ENCODE peak calls at places on chromosomes 6 and 20, in eight cellular contexts. A is left ventricle myocardium inferior, U is Peyer's patch, D is lung, K is uterus, H is psoas muscle, C is colonic mucosa, Z is PC-3. E is an unnamed sample.

GRCh38 chr6:41895300-41896233 is at the start of gene USP49:
- DNase-seq in A (peak; percentile 91), U (peak; percentile 95), D (peak; percentile 89), K (peak; percentile 86), H (peak; percentile 92), C (peak; percentile 92), Z (peak; percentile 82), E (peak; percentile 88)

GRCh38 chr6:108661430-108661829 is 100.7 kb downstream of the FOXO3 start:
- DNase-seq in A (no peak), U (peak; percentile 61), D (no peak), K (no peak), H (no peak), C (no peak), Z (peak; percentile 63), E (no peak)

GRCh38 chr20:44694159-44694558 is 21.0 kb upstream of the CCN5 start:
- DNase-seq in A (no peak), U (no peak), D (no peak), K (no peak), H (no peak), C (no peak), Z (no peak), E (no peak)

GRCh38 chr6:3157151-3157933 is at the start of gene TUBB2A:
- DNase-seq in A (peak; percentile 85), U (peak; percentile 92), D (peak; percentile 87), K (peak; percentile 85), H (peak; percentile 87), C (peak; percentile 84), Z (peak; percentile 81), E (peak; percentile 84)

GRCh38 chr20:41232971-41233926 is 84.3 kb downstream of the ZHX3 start:
- DNase-seq in A (no peak), U (no peak), D (no peak), K (no peak), H (no peak), C (no peak), Z (peak; percentile 79), E (no peak)

GRCh38 chr20:48002517-48002970 is 217.3 kb upstream of the SULF2 start:
- DNase-seq in A (no peak), U (no peak), D (no peak), K (no peak), H (no peak), C (no peak), Z (no peak), E (no peak)

GRCh38 chr6:48535569-48535968 is 424.6 kb upstream of the PTCHD4 start:
- DNase-seq in A (no peak), U (no peak), D (no peak), K (no peak), H (no peak), C (no peak), Z (peak; percentile 80), E (no peak)

GRCh38 chr20:41038149-41038877 is 9.7 kb downstream of the TOP1 start:
- DNase-seq in A (no peak), U (no peak), D (no peak), K (no peak), H (no peak), C (no peak), Z (no peak), E (no peak)

GRCh38 chr6:137804647-137805046 is 62.4 kb upstream of the TNFAIP3 start:
- DNase-seq in A (no peak), U (no peak), D (no peak), K (no peak), H (no peak), C (no peak), Z (no peak), E (no peak)

GRCh38 chr20:34703573-34704176 is 469 bp upstream of the TP53INP2 start:
- DNase-seq in A (no peak), U (peak; percentile 63), D (no peak), K (no peak), H (no peak), C (peak; percentile 63), Z (peak; percentile 48), E (peak; percentile 41)

GRCh38 chr6:137102851-137103492 is 58.2 kb upstream of the IL20RA start:
- DNase-seq in A (no peak), U (peak; percentile 73), D (no peak), K (no peak), H (no peak), C (no peak), Z (no peak), E (no peak)

GRCh38 chr20:24477831-24478547 is 8.6 kb downstream of the SYNDIG1 start:
- DNase-seq in A (no peak), U (no peak), D (no peak), K (no peak), H (no peak), C (no peak), Z (no peak), E (no peak)

GRCh38 chr6:21935561-21936028 is 342.0 kb downstream of the SOX4 start:
- DNase-seq in A (no peak), U (peak; percentile 74), D (peak; percentile 32), K (no peak), H (no peak), C (peak; percentile 52), Z (peak; percentile 69), E (no peak)

DNA sequence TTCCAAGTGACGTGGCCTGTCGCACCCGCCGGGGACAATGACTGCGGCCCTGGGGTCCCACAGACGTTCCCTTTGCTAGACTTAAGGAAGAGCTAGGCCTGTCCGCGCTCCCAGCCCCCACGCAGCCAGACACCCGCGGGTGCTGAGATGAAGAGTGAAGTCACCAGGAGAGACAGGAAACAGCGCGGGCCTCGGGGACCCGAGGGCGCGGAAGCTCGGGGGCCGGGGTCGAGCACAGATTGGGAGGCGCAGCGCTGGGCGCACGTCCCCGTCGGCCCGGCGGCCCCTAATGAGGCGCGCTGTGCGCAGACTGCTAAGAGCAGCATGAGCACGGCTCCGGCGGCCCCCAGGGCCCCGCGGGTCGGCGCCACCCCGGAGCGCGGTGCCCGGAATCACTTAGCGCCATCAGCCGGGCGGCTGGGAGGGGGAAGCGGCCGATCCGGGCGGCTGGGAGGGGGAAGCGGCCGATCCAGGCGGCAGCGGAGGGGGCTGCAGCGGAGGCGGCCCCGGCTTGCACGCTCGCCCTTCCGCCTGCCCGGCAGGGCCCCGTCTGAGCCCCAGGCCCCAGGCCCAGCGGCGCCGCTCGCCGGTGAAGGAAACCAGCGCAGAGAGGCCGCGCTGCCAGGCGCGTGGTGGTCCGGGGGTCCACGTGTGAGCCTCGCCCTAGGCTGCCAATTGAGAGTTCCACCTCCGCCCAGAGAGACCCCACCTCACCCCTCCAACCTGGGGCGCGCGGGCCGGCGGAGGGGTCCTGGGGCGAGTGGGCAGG is 8.3 kb upstream of the AVP start:
- DNase-seq in A (no peak), U (no peak), D (no peak), K (no peak), H (peak; percentile 36), C (no peak), Z (no peak), E (no peak)
- H3K4me3 ChIP-seq in A (peak overlapping the region; percentile 58), U (peak overlapping the region; percentile 27), D (no peak overlapping the region), K (no peak overlapping the region), H (peak overlapping the region; percentile 54), C (peak overlapping the region; percentile 13), Z (no peak overlapping the region), E (peak overlapping the region; percentile 40)

DNA sequence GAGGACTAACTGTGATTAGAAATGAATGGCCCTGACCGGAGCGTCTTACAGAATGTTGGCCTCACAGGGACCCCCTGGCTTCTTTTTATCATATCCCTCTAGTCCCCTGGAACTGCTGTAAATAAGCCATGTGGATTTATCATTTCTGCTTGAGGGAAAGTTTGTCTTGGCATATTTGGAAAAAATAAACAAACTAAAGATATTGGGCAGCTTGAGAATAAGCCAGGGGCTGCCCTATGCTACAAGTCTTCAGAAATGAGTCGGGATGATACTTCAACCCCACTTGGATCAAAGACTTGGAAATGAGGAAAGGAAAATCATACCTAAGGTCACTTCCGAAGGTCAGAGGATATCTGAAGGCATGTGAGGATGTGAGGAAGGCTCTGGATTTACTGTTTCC is 179.1 kb downstream of the THBS2 start:
- DNase-seq in A (no peak), U (no peak), D (no peak), K (no peak), H (no peak), C (no peak), Z (no peak), E (no peak)
- H3K36me3 ChIP-seq in A (no peaks in the 10 kb centered on the region), U (no peaks in the 10 kb centered on the region), D (no peaks in the 10 kb centered on the region), K (no peaks in the 10 kb centered on the region), H (no peaks in the 10 kb centered on the region), C (no peaks in the 10 kb centered on the region), Z (no peaks in the 10 kb centered on the region), E (no peaks in the 10 kb centered on the region)

GRCh38 chr20:46311039-46311650 is 2.8 kb upstream of the CDH22 start:
- DNase-seq in A (no peak), U (no peak), D (no peak), K (no peak), H (no peak), C (no peak), Z (peak; percentile 49), E (no peak)

GRCh38 chr20:46311719-46312074 is 3.4 kb upstream of the CDH22 start:
- DNase-seq in A (no peak), U (no peak), D (no peak), K (no peak), H (no peak), C (no peak), Z (no peak), E (no peak)

GRCh38 chr20:46312075-46312944 is 4.0 kb upstream of the CDH22 start:
- DNase-seq in A (no peak), U (no peak), D (no peak), K (no peak), H (no peak), C (no peak), Z (no peak), E (no peak)

GRCh38 chr20:46315311-46315710 is 7.0 kb upstream of the CDH22 start:
- DNase-seq in A (no peak), U (no peak), D (no peak), K (no peak), H (no peak), C (no peak), Z (no peak), E (no peak)

DNA sequence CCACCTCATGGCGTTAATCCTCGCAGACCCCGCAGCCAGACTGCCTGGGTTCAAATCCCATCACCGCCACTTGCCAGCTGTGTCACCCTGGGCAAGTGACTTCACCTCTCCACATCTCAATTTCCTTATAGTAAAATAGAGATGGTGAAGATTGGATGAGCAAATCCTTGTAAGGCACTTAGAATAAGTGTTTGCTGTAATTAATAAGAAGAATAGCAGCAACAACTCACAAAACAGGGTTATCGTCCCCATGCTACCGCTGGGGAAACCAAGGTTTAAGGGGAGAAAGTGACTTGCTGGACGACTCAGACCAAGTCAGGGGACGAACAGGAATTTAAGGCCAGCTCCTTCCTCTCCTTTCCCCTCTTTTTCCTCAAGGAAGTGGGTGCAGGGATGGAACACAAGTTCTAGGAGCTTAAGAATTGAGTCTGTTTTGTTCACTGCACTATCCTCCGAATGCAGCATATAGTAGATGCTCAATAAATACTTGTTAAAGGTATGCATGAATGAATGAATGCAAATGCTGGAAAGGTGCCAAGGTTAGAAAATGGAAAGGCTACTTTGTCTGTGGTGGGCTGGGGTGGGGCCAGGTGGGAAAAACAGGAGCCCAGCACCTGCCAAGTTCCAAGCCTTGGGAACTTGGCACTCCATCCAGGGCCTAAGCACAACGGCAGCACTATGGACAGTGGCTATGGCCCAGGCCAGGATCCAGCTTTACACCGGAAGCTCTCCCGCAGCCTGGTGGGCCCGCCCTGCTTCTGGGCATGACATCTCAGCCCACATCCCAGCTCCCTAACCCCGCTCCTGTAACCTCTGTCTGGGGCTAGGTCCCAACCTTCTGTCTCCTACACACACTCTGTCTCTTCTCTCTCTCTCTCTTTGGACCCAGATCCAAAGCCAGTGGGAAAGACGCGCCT is 4.9 kb upstream of the CDH22 start:
- DNase-seq in A (no peak), U (no peak), D (no peak), K (no peak), H (no peak), C (no peak), Z (no peak), E (no peak)
- H3K4me3 ChIP-seq in A (no peak overlapping the region), U (no peak overlapping the region), D (no peak overlapping the region), K (no peak overlapping the region), H (no peak overlapping the region), C (no peak overlapping the region), Z (no peak overlapping the region), E (no peak overlapping the region)

GRCh38 chr20:38317422-38317821 is 13.5 kb downstream of the BPI start:
- DNase-seq in A (no peak), U (no peak), D (no peak), K (no peak), H (no peak), C (no peak), Z (no peak), E (no peak)
- H3K36me3 ChIP-seq in A (no peaks in the 10 kb centered on the region), U (no peaks in the 10 kb centered on the region), D (no peaks in the 10 kb centered on the region), K (no peaks in the 10 kb centered on the region), H (no peaks in the 10 kb centered on the region), C (no peaks in the 10 kb centered on the region), Z (no peaks in the 10 kb centered on the region), E (no peaks in the 10 kb centered on the region)